ENCODE peak calls at places on chromosomes 12 and 14, in ten cellular contexts. Y is GOT3; W is activated CD8-positive, alpha-beta memory T cell treated with anti-CD3 and anti-CD28 coated beads for 4 hours; N is stimulated activated CD4-positive, alpha-beta T cell treated with anti-CD3 and anti-CD28 coated beads, Interleukin-15, amount 100 ng/mL, for 24 hours; G is activated T-helper 1 cell treated with Interleukin-2 at 50 U/mL for 16 hours; K is neural crest cell; L is substantia nigra; O is astrocyte of the spinal cord; T is body of pancreas; P is activated effector memory CD4-positive, alpha-beta T cell treated with anti-CD3 and anti-CD28 coated beads, Interleukin-2, amount 50 U/mL, for 16 hours. C is an unnamed sample.

GRCh38 chr14:66038214-66038977 is 447.8 kb upstream of the CCDC196 start:
- DNase-seq in W (no peak), P (no peak), G (no peak), O (no peak), L (peak; percentile 6), N (no peak), Y (no peak), K (peak; percentile 16), T (peak; percentile 37), C (no peak)

GRCh38 chr12:116201908-116202307 is 75.6 kb downstream of the MED13L start:
- DNase-seq in P (no peak), L (no peak), O (peak; percentile 37), N (no peak), K (no peak), G (no peak), T (no peak), Y (no peak), W (no peak), C (no peak)

GRCh38 chr12:48221645-48222044 is 18.6 kb upstream of the OR10AD1 start:
- DNase-seq in G (no peak), P (no peak), W (no peak), T (no peak), O (no peak), N (no peak), L (no peak), Y (no peak), K (no peak), C (no peak)

GRCh38 chr14:105837349-105838063 is 311.1 kb downstream of the TMEM121 start:
- DNase-seq in Y (no peak), G (no peak), W (no peak), O (no peak), K (no peak), N (no peak), T (no peak), L (no peak), P (no peak), C (no peak)

GRCh38 chr14:51094282-51094821 is 553 bp downstream of the TRIM9 start:
- DNase-seq in N (peak; percentile 41), O (no peak), G (no peak), P (peak; percentile 62), T (peak; percentile 10), Y (no peak), L (peak; percentile 47), W (no peak), K (peak; percentile 31), C (no peak)

GRCh38 chr12:80162177-80162576 is 62.8 kb downstream of the OTOGL start:
- DNase-seq in Y (no peak), W (no peak), O (no peak), K (no peak), P (no peak), L (no peak), T (no peak), G (no peak), N (no peak), C (no peak)

GRCh38 chr12:10179871-10180270 is 1.0 kb downstream of the TMEM52B start:
- DNase-seq in K (no peak), Y (no peak), W (no peak), O (no peak), N (no peak), G (no peak), L (no peak), P (no peak), T (no peak), C (no peak)

GRCh38 chr12:124484067-124484466 is 83.3 kb downstream of the NCOR2 start:
- DNase-seq in G (no peak), O (no peak), L (no peak), T (no peak), K (no peak), N (peak; percentile 23), W (no peak), Y (no peak), P (no peak), C (no peak)

GRCh38 chr14:66288511-66288910 is 197.7 kb upstream of the CCDC196 start:
- DNase-seq in Y (no peak), P (no peak), N (no peak), K (no peak), W (no peak), G (no peak), L (no peak), O (no peak), T (no peak), C (no peak)

GRCh38 chr14:34052658-34053014 is 101.8 kb upstream of the EGLN3 start:
- DNase-seq in P (no peak), K (no peak), G (no peak), Y (no peak), O (peak; percentile 81), N (no peak), L (no peak), W (no peak), T (no peak), C (no peak)

GRCh38 chr12:34033628-34034296 is 11.5 kb downstream of the ALG10 start:
- DNase-seq in N (no peak), Y (no peak), G (no peak), W (no peak), K (no peak), L (no peak), O (peak; percentile 51), T (no peak), P (no peak), C (no peak)

GRCh38 chr12:31875609-31875964 is 83.6 kb upstream of the RESF1 start:
- DNase-seq in N (no peak), Y (no peak), L (no peak), T (no peak), G (no peak), W (no peak), K (no peak), O (no peak), P (no peak), C (no peak)

GRCh38 chr14:51449666-51450061 is 202.0 kb upstream of the FRMD6 start:
- DNase-seq in T (no peak), P (no peak), N (no peak), O (no peak), Y (no peak), W (no peak), G (no peak), K (no peak), L (no peak), C (no peak)

GRCh38 chr14:52315355-52315718 is 1.2 kb downstream of the PTGER2 start:
- DNase-seq in L (no peak), G (no peak), W (no peak), K (no peak), P (no peak), N (no peak), T (no peak), Y (no peak), O (no peak), C (no peak)

GRCh38 chr14:57209561-57209960 is 59.1 kb downstream of the EXOC5 start:
- DNase-seq in N (no peak), L (no peak), G (no peak), Y (no peak), K (no peak), T (no peak), W (no peak), P (no peak), O (peak; percentile 61), C (no peak)